ENCODE peak calls at places on chromosomes 7 and 10, in nine cellular contexts. Y is IMR-90; K is HuH-7.5; L is neuronal stem cell; M is activated T-cell treated with anti-CD3 and anti-CD28 coated beads for 48 hours; Q is heart left ventricle; D is DMS 273 treated with DMSO at 0.1 percent for 48 hours; J is esophagus squamous epithelium; V is activated CD4-positive, alpha-beta T cell treated with anti-CD3 and anti-CD28 coated beads, Interleukin-2, amount 50 U/mL, for 1 hour. E is an unnamed sample.

GRCh38 chr7:130374507-130374906 is 5.8 kb upstream of the CPA1 start:
- DNase-seq in Y (no peak), K (no peak), L (no peak), M (no peak), Q (no peak), D (no peak), J (no peak), V (no peak), E (no peak)

GRCh38 chr10:60687679-60688078 is 90.6 kb upstream of the CDK1 start:
- DNase-seq in Y (no peak), K (no peak), L (no peak), M (no peak), Q (no peak), D (no peak), J (no peak), V (no peak), E (no peak)

GRCh38 chr10:52308251-52309031 is 5.6 kb upstream of the DKK1 start:
- DNase-seq in Y (peak), K (peak), L (peak), M (no peak), Q (peak), D (peak), J (no peak), V (no peak), E (peak)

GRCh38 chr10:132560248-132560731 is 22.7 kb downstream of the INPP5A start:
- DNase-seq in Y (peak), K (no peak), L (no peak), M (no peak), Q (no peak), D (no peak), J (no peak), V (no peak), E (no peak)

GRCh38 chr10:65032867-65033769 is 1511.9 kb downstream of the REEP3 start:
- DNase-seq in Y (no peak), K (no peak), L (no peak), M (no peak), Q (no peak), D (no peak), J (no peak), V (no peak), E (no peak)

GRCh38 chr7:7565746-7566650 is 686 bp upstream of the MIOS start:
- DNase-seq in Y (no peak), K (no peak), L (no peak), M (no peak), Q (no peak), D (no peak), J (no peak), V (no peak), E (no peak)

GRCh38 chr7:43372656-43373355 is 210.1 kb upstream of the STK17A start:
- DNase-seq in Y (no peak), K (no peak), L (no peak), M (no peak), Q (no peak), D (no peak), J (no peak), V (no peak), E (no peak)

GRCh38 chr10:101695404-101695732 is 398 bp upstream of the FBXW4 start:
- DNase-seq in Y (no peak), K (no peak), L (no peak), M (no peak), Q (no peak), D (no peak), J (no peak), V (no peak), E (no peak)

GRCh38 chr10:71354771-71355170 is 35.7 kb downstream of the SLC29A3 start:
- DNase-seq in Y (peak), K (no peak), L (no peak), M (no peak), Q (no peak), D (no peak), J (no peak), V (no peak), E (no peak)

GRCh38 chr7:35714862-35715261 is 19.9 kb upstream of the HERPUD2 start:
- DNase-seq in Y (no peak), K (no peak), L (no peak), M (no peak), Q (no peak), D (no peak), J (no peak), V (no peak), E (no peak)

GRCh38 chr10:70617798-70618568 is 15.4 kb upstream of the PRF1 start:
- DNase-seq in Y (peak), K (no peak), L (no peak), M (peak), Q (no peak), D (no peak), J (no peak), V (no peak), E (no peak)

GRCh38 chr10:132290631-132291030 is 17.1 kb downstream of the STK32C start:
- DNase-seq in Y (no peak), K (no peak), L (no peak), M (no peak), Q (no peak), D (no peak), J (no peak), V (no peak), E (no peak)

GRCh38 chr7:95535647-95536046 is 49.9 kb downstream of the ASB4 start:
- DNase-seq in Y (no peak), K (no peak), L (no peak), M (no peak), Q (no peak), D (no peak), J (no peak), V (no peak), E (no peak)

GRCh38 chr10:110566472-110567200 is 859 bp upstream of the SMC3 start:
- DNase-seq in Y (no peak), K (no peak), L (peak), M (no peak), Q (no peak), D (no peak), J (no peak), V (no peak), E (peak)

GRCh38 chr7:149741629-149742028 is 31.8 kb downstream of the ZNF467 start:
- DNase-seq in Y (no peak), K (peak), L (no peak), M (no peak), Q (no peak), D (peak), J (no peak), V (no peak), E (peak)

GRCh38 chr7:44982535-44982923 is 3.7 kb upstream of the MYO1G start:
- DNase-seq in Y (no peak), K (no peak), L (no peak), M (no peak), Q (no peak), D (no peak), J (no peak), V (no peak), E (no peak)

GRCh38 chr7:123259759-123260158 is 60.0 kb upstream of the SLC13A1 start:
- DNase-seq in Y (no peak), K (no peak), L (no peak), M (no peak), Q (no peak), D (no peak), J (no peak), V (no peak), E (no peak)

GRCh38 chr10:70272925-70273316 is 10.9 kb downstream of the NPFFR1 start:
- DNase-seq in Y (peak), K (no peak), L (no peak), M (no peak), Q (no peak), D (no peak), J (no peak), V (no peak), E (no peak)

GRCh38 chr10:132889091-132889490 is 53.3 kb downstream of the CFAP46 start:
- DNase-seq in Y (peak), K (no peak), L (no peak), M (no peak), Q (no peak), D (no peak), J (no peak), V (no peak), E (no peak)

GRCh38 chr7:94297397-94297838 is 97.3 kb upstream of the COL1A2 start:
- DNase-seq in Y (peak), K (no peak), L (no peak), M (no peak), Q (peak), D (no peak), J (no peak), V (no peak), E (peak)

E was measured in HFFc6.